ENCODE peak calls at places on chromosomes 16 and 17, in seven cellular contexts. T is fibroblast of lung, E is hepatocyte, Y is left ventricle myocardium inferior, I is adrenal gland, V is A549, S is mucosa of descending colon. B is an unnamed sample.
A peak's percentile ranks its signal among the peaks of the same experiment; 100 is the strongest.

GRCh38 chr16:73268311-73268997 is 220.5 kb upstream of the ZFHX3 start:
- DNase-seq in E (no peak), V (peak; percentile 11), I (no peak), S (no peak), Y (no peak), T (peak; percentile 18), B (no peak)

GRCh38 chr17:82593590-82594087 is 54.6 kb downstream of the WDR45B start:
- DNase-seq in I (no peak), E (no peak), V (no peak), T (no peak), S (peak; percentile 35), Y (no peak), B (no peak)

GRCh38 chr17:48472485-48473281 is 42.7 kb upstream of the SKAP1 start:
- DNase-seq in T (peak; percentile 93), Y (no peak), I (no peak), E (no peak), S (no peak), V (peak; percentile 32), B (peak; percentile 24)

GRCh38 chr16:56301391-56301850 is 110.1 kb downstream of the GNAO1 start:
- DNase-seq in Y (no peak), E (no peak), V (no peak), T (peak; percentile 75), S (no peak), I (no peak), B (no peak)

GRCh38 chr16:46814790-46815189 is 16.2 kb downstream of the C16orf87 start:
- DNase-seq in T (no peak), I (no peak), V (no peak), Y (no peak), S (no peak), E (no peak), B (no peak)

GRCh38 chr17:60325730-60326524 is 66.0 kb downstream of the USP32 start:
- DNase-seq in I (no peak), S (no peak), V (no peak), E (no peak), T (no peak), Y (no peak), B (no peak)

GRCh38 chr16:50933257-50933656 is 191.4 kb downstream of the CYLD start:
- DNase-seq in E (no peak), S (no peak), V (no peak), T (peak; percentile 23), I (no peak), Y (no peak), B (no peak)

GRCh38 chr17:38777641-38778250 is 21.6 kb downstream of the PIP4K2B start:
- DNase-seq in V (no peak), I (no peak), E (no peak), T (no peak), Y (no peak), S (no peak), B (no peak)

GRCh38 chr17:79406316-79406715 is 204.5 kb downstream of the RBFOX3 start:
- DNase-seq in T (no peak), V (no peak), I (no peak), Y (no peak), S (no peak), E (no peak), B (no peak)

GRCh38 chr16:14302031-14302398 is 230.9 kb downstream of the MRTFB start:
- DNase-seq in T (peak; percentile 68), S (peak; percentile 41), E (peak; percentile 87), V (peak; percentile 81), Y (peak; percentile 66), I (peak; percentile 66), B (no peak)

GRCh38 chr17:37541880-37542675 is 52.4 kb downstream of the DUSP14 start:
- DNase-seq in Y (no peak), V (no peak), I (no peak), E (no peak), S (no peak), T (peak; percentile 56), B (no peak)

GRCh38 chr16:53078765-53079484 is 24.1 kb downstream of the CHD9 start:
- DNase-seq in E (no peak), I (no peak), T (no peak), Y (no peak), V (no peak), S (no peak), B (no peak)

GRCh38 chr16:81097230-81097629 is 1.0 kb upstream of the GCSH start:
- DNase-seq in Y (no peak), T (no peak), E (no peak), S (no peak), I (no peak), V (no peak), B (no peak)

GRCh38 chr16:81582655-81583441 is 138.2 kb downstream of the CMIP start:
- DNase-seq in T (no peak), S (no peak), Y (no peak), V (peak; percentile 58), I (peak; percentile 72), E (no peak), B (no peak)

GRCh38 chr17:73600103-73600871 is 44.0 kb downstream of the SDK2 start:
- DNase-seq in Y (no peak), V (no peak), S (peak; percentile 12), I (no peak), E (no peak), T (no peak), B (no peak)

GRCh38 chr17:37833237-37833859 is 88.5 kb upstream of the HNF1B start:
- DNase-seq in I (no peak), Y (no peak), T (peak; percentile 13), V (no peak), S (no peak), E (no peak), B (no peak)

GRCh38 chr17:81672504-81672903 is 6.0 kb downstream of the CCDC137 start:
- DNase-seq in Y (no peak), V (no peak), S (no peak), I (no peak), T (no peak), E (no peak), B (no peak)

GRCh38 chr17:530851-531250 is 178.2 kb upstream of the RPH3AL start:
- DNase-seq in I (no peak), V (no peak), Y (no peak), T (no peak), E (no peak), S (no peak), B (no peak)

GRCh38 chr17:4317648-4318047 is 48.8 kb downstream of the UBE2G1 start:
- DNase-seq in T (no peak), S (no peak), E (no peak), V (no peak), I (no peak), Y (no peak), B (no peak)

GRCh38 chr17:4318596-4318995 is 47.9 kb downstream of the UBE2G1 start:
- DNase-seq in V (no peak), T (no peak), I (no peak), S (no peak), Y (no peak), E (no peak), B (no peak)

GRCh38 chr17:4316648-4317047 is 49.8 kb downstream of the UBE2G1 start:
- DNase-seq in E (no peak), I (no peak), S (no peak), V (no peak), Y (no peak), T (no peak), B (no peak)

GRCh38 chr17:4318186-4318585 is 48.3 kb downstream of the UBE2G1 start:
- DNase-seq in I (peak; percentile 72), T (no peak), E (no peak), S (no peak), Y (no peak), V (no peak), B (no peak)

GRCh38 chr17:4319221-4319620 is 47.3 kb downstream of the UBE2G1 start:
- DNase-seq in Y (no peak), I (no peak), E (no peak), S (no peak), T (no peak), V (no peak), B (no peak)
- H3K4me1 ChIP-seq in Y (peaks cover 72% of the 10 kb centered on the region), I (peaks cover 39% of the 10 kb centered on the region), E (peaks cover 14% of the 10 kb centered on the region), S (peaks cover 38% of the 10 kb centered on the region), T (peaks cover 9% of the 10 kb centered on the region), V (peaks cover 22% of the 10 kb centered on the region), B (peaks cover 9% of the 10 kb centered on the region)

DNA sequence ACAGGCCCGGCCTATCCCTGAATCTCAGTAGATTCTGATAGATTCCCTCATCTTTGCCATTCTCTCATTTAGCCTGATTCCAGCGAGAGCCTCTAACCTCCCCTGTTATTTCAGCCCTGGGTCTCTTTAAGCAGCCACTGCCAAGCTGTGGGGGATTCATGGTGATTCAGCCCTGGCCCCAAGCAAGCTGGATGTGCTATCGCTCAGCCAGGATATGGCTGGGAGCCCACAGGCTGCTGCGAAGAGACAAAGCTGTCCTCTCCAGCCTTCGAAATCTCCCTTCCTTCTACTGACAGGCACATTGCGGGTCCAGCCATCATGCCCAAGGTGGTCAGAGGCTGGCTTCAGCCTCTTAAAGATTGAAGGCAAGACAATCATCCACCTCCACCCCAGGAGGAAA is 394.1 kb downstream of the SOX9 start:
- DNase-seq in Y (peak; percentile 53), V (no peak), S (no peak), E (peak; percentile 38), T (peak; percentile 96), I (no peak), B (no peak)
- H3K4me1 ChIP-seq in Y (peaks cover 24% of the 10 kb centered on the region), V (peaks cover 87% of the 10 kb centered on the region), S (peaks cover 29% of the 10 kb centered on the region), E (peaks cover 43% of the 10 kb centered on the region), T (peaks cover 4% of the 10 kb centered on the region), I (no peaks in the 10 kb centered on the region), B (no peaks in the 10 kb centered on the region)

GRCh38 chr16:4411684-4412083 is 4.7 kb downstream of the CORO7 start:
- DNase-seq in E (no peak), Y (peak; percentile 83), T (no peak), S (no peak), I (no peak), V (no peak), B (no peak)

GRCh38 chr16:4414187-4414909 is 2.0 kb downstream of the CORO7 start:
- DNase-seq in I (no peak), S (no peak), V (no peak), Y (no peak), T (no peak), E (no peak), B (peak; percentile 92)

GRCh38 chr16:4412854-4413253 is 3.5 kb downstream of the CORO7 start:
- DNase-seq in T (no peak), Y (no peak), I (no peak), S (no peak), E (no peak), V (no peak), B (no peak)

GRCh38 chr16:4410335-4411075 is 5.9 kb downstream of the CORO7 start:
- DNase-seq in E (peak; percentile 72), V (no peak), I (no peak), S (peak; percentile 75), T (peak; percentile 91), Y (no peak), B (no peak)

DNA sequence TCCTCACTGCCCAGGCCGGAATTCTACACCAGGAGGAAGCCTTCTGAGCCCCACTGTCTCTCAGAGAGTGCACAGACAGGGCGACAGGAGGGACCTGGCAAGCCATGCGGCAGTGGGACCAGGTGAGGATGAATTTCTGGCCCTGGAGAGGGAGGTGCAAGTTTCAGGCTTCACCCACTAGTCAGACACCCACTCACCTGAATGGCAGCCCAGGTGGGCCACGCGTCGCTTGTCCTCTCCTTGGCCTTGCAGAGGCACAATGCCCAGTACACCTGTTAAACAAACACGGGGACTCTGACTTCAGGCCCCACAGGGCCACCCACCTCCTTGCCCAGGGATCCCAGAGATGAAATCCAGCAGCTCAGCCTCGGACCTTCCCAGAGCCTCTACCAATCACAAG is 4.2 kb downstream of the CORO7 start:
- DNase-seq in T (no peak), I (no peak), V (no peak), S (no peak), E (no peak), Y (no peak), B (no peak)
- H3K4me1 ChIP-seq in T (peaks cover 29% of the 10 kb centered on the region), I (peaks cover 24% of the 10 kb centered on the region), V (peaks cover 8% of the 10 kb centered on the region), S (peaks cover 21% of the 10 kb centered on the region), E (peaks cover 7% of the 10 kb centered on the region), Y (peaks cover 75% of the 10 kb centered on the region), B (peaks cover 40% of the 10 kb centered on the region)

GRCh38 chr16:75065808-75066149 is 50.8 kb downstream of the LDHD start:
- DNase-seq in Y (no peak), S (peak; percentile 48), I (no peak), E (no peak), V (no peak), T (no peak), B (no peak)
- H3K4me1 ChIP-seq in Y (peaks cover 83% of the 10 kb centered on the region), S (peaks cover 31% of the 10 kb centered on the region), I (peaks cover 26% of the 10 kb centered on the region), E (peaks cover 29% of the 10 kb centered on the region), V (peaks cover 35% of the 10 kb centered on the region), T (peaks cover 6% of the 10 kb centered on the region), B (peaks cover 26% of the 10 kb centered on the region)